ENCODE peak calls at places on chromosomes 11 and 22, in nine cellular contexts. C is psoas muscle; G is HCT116; O is CD8-positive, alpha-beta T cell; D is mesendoderm; U is left ventricle myocardium inferior; E is upper lobe of right lung; X is GM23248; T is left lung. F is an unnamed sample. For H3K36me3 and H3K4me1, the result is how much of the 10 kb centered on the place peaks cover.

GRCh38 chr11:114296190-114296978 is at the start of gene NNMT:
- DNase-seq in C (peak), G (no peak), O (no peak), D (no peak), U (peak), E (peak), X (peak), T (no peak), F (peak)

GRCh38 chr11:18394928-18395734 is 768 bp downstream of the LDHA start:
- DNase-seq in C (peak), G (no peak), O (peak), D (peak), U (no peak), E (no peak), X (peak), T (no peak), F (peak)

GRCh38 chr11:128407962-128408361 is 179.4 kb downstream of the ETS1 start:
- DNase-seq in C (no peak), G (no peak), O (no peak), D (peak), U (no peak), E (no peak), X (peak), T (no peak), F (no peak)

GRCh38 chr11:68843703-68844312 is 2.1 kb upstream of the CPT1A start:
- DNase-seq in C (peak), G (peak), O (peak), D (peak), U (peak), E (peak), X (no peak), T (peak), F (peak)

GRCh38 chr11:17293308-17293707 is 16.8 kb downstream of the NUCB2 start:
- DNase-seq in C (no peak), G (no peak), O (no peak), D (no peak), U (no peak), E (no peak), X (no peak), T (no peak), F (no peak)

GRCh38 chr11:119315139-119316016 is 1.6 kb downstream of the MCAM start:
- DNase-seq in C (no peak), G (no peak), O (peak), D (peak), U (peak), E (no peak), X (peak), T (peak), F (no peak)

GRCh38 chr11:46948378-46949131 is 12.0 kb downstream of the CSTPP1 start:
- DNase-seq in C (no peak), G (no peak), O (no peak), D (no peak), U (no peak), E (no peak), X (peak), T (no peak), F (no peak)

GRCh38 chr11:22922672-22923071 is 62.4 kb upstream of the CCDC179 start:
- DNase-seq in C (no peak), G (no peak), O (no peak), D (peak), U (no peak), E (no peak), X (no peak), T (no peak), F (no peak)

GRCh38 chr22:32880906-32881596 is 79.5 kb downstream of the TIMP3 start:
- DNase-seq in C (peak), G (no peak), O (peak), D (peak), U (peak), E (peak), X (no peak), T (peak), F (peak)

GRCh38 chr22:39493759-39494158 is 8.3 kb upstream of the MIEF1 start:
- DNase-seq in C (no peak), G (no peak), O (no peak), D (peak), U (no peak), E (no peak), X (peak), T (peak), F (no peak)

GRCh38 chr22:24594569-24595120 is 1.8 kb upstream of the LRRC75B start:
- DNase-seq in C (no peak), G (no peak), O (no peak), D (no peak), U (no peak), E (peak), X (no peak), T (no peak), F (peak)

GRCh38 chr11:125443767-125444311 is 52.2 kb downstream of the FEZ1 start:
- DNase-seq in C (no peak), G (no peak), O (no peak), D (peak), U (no peak), E (no peak), X (no peak), T (no peak), F (no peak)

GRCh38 chr22:44748524-44748923 is 3.9 kb upstream of the ARHGAP8 start:
- DNase-seq in C (no peak), G (no peak), O (no peak), D (no peak), U (no peak), E (no peak), X (no peak), T (peak), F (no peak)

GRCh38 chr11:120516461-120517389 is 5.2 kb downstream of the GRIK4 start:
- DNase-seq in C (peak), G (no peak), O (no peak), D (peak), U (no peak), E (peak), X (peak), T (peak), F (no peak)

GRCh38 chr22:19984201-19984753 is 32.3 kb downstream of the ARVCF start:
- DNase-seq in C (peak), G (peak), O (no peak), D (peak), U (peak), E (no peak), X (peak), T (peak), F (peak)

GRCh38 chr11:62752177-62752785 is 1.7 kb downstream of the ZBTB3 start:
- DNase-seq in C (no peak), G (no peak), O (no peak), D (no peak), U (no peak), E (no peak), X (no peak), T (no peak), F (no peak)

GRCh38 chr11:12122083-12122482 is 11.7 kb downstream of the MICAL2 start:
- DNase-seq in C (no peak), G (peak), O (no peak), D (peak), U (no peak), E (peak), X (peak), T (no peak), F (no peak)

GRCh38 chr22:17744430-17744829 is 29.8 kb downstream of the BID start:
- DNase-seq in C (no peak), G (no peak), O (no peak), D (no peak), U (no peak), E (no peak), X (no peak), T (no peak), F (no peak)

GRCh38 chr11:73233211-73233610 is 15.1 kb downstream of the P2RY2 start:
- DNase-seq in C (peak), G (no peak), O (no peak), D (no peak), U (no peak), E (peak), X (no peak), T (no peak), F (no peak)

GRCh38 chr11:79536155-79536917 is 95.5 kb upstream of the TENM4 start:
- DNase-seq in C (no peak), G (no peak), O (no peak), D (no peak), U (no peak), E (no peak), X (no peak), T (no peak), F (no peak)

GRCh38 chr22:45584621-45585436 is 82.1 kb downstream of the FBLN1 start:
- DNase-seq in C (peak), G (no peak), O (no peak), D (no peak), U (no peak), E (no peak), X (no peak), T (no peak), F (no peak)

GRCh38 chr22:33438273-33438672 is 380.1 kb upstream of the SYN3 start:
- DNase-seq in C (no peak), G (no peak), O (no peak), D (no peak), U (no peak), E (no peak), X (peak), T (no peak), F (no peak)

DNA sequence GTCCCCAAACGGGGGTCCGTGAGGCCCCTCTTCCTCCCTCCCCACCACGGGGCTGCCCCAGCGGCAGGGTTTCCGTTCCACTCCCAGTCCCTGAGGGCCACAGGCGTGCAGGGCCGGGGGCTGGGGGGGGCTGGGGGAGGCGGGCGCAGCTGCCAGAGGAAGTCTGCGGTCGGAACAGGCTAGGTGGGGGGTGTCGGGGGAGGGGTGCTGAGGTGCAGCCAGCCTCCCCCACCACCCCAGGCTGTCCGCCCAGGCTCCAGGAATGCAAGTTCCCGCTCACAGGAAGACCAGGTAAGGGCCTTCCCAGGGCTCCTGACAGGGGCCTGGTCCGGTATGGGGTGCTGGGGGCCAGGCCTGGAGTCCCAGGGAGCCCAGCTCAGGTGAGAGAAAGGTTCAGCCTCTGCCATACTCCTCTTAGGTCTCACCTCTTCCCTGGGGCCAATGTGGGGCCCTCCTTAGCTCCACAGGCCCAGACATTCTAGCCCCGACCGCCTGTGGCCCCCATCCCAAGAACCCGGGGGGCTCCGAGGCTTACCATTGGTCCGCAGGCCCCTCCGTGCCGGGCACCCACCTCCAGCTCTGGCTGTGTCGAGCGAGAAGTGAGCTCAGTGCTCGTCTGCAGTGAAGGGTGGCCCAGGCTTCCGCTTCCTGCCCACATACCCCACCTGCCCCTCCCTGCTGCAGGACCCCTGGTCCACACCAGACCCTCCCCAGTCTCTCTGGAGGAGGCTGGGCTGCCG is at the start of gene PTPRCAP:
- DNase-seq in C (peak), G (no peak), O (peak), D (peak), U (no peak), E (no peak), X (no peak), T (peak), F (no peak)
- H3K4me3 ChIP-seq in C (no peak), G (no peak), O (peak), D (no peak), U (no peak), E (peak), X (no peak), T (peak), F (no peak)

DNA sequence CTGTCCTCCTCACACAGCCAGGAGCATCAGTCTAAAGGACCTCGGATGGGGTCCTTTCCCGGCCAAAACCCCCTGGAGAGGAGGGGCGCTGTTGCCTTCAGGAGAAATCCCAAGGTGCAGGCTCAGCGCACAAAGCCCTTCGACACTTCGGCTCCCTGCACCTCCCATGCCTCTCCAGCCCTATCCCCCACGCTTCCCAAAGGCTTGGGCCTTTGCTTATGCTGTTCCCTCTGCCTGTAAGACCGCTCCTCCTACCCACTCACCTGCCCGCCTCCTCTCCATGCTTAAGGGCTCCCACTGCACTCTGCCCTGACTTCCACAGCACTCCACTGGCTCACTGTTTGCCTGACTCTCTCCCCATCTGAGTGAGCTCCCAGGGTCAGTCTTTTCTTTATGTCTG is 13.5 kb downstream of the SLC15A3 start:
- DNase-seq in C (no peak), G (no peak), O (no peak), D (no peak), U (no peak), E (peak), X (no peak), T (no peak), F (no peak)
- H3K36me3 ChIP-seq in C (under half), G (under half), O (under half), D (under half), U (under half), E (under half), X (under half), T (under half), F (under half)

DNA sequence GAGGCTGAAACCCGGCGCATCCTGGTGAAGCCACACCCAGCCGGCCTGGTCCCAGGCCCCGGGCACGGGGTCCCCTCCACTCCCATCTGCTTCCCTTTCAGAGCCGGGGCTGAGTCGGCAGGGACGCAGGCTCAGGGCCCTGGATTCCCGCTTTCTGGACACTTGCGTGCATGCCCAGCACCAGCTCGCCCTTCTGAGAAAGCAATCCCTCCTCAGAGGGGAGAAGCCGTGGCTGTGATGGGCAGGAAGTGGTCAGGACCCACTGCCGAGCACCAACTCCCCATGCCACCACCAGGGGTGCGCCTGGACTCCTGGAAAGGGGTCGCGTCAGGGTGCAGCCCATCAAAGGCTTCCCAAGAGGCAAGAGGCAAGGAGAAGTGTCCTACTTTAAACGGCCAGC is 15.1 kb downstream of the CDKN1C start:
- DNase-seq in C (no peak), G (no peak), O (no peak), D (no peak), U (no peak), E (no peak), X (no peak), T (no peak), F (no peak)
- H3K4me1 ChIP-seq in C (under half), G (under half), O (under half), D (under half), U (under half), E (under half), X (under half), T (under half), F (under half)

GRCh38 chr11:6617315-6617781 is 1.9 kb downstream of the TPP1 start:
- DNase-seq in C (no peak), G (no peak), O (no peak), D (no peak), U (no peak), E (no peak), X (peak), T (no peak), F (no peak)
- H3K4me3 ChIP-seq in C (peak), G (no peak), O (peak), D (no peak), U (peak), E (peak), X (peak), T (peak), F (no peak)

F was measured in thyroid gland.